ENCODE peak calls at places on chromosomes 3 and 15, in seven cellular contexts. N is HCT116, I is sigmoid colon, R is spleen, D is breast epithelium, E is transverse colon, S is K562. A is an unnamed sample.

GRCh38 chr15:65069179-65069578 is 1.4 kb upstream of the RASL12 start:
- DNase-seq in N (no peak), I (peak; percentile 94), R (no peak), D (no peak), E (peak; percentile 50), S (no peak), A (no peak)

GRCh38 chr3:76532423-76532822 is 507.5 kb upstream of the ROBO2 start:
- DNase-seq in N (no peak), I (no peak), R (no peak), D (no peak), E (no peak), S (no peak), A (no peak)

GRCh38 chr3:30544811-30545210 is 61.6 kb upstream of the TGFBR2 start:
- DNase-seq in N (no peak), I (peak; percentile 69), R (no peak), D (no peak), E (no peak), S (no peak), A (no peak)

GRCh38 chr3:50299929-50300680 is 900 bp upstream of the HYAL3 start:
- DNase-seq in N (no peak), I (peak; percentile 75), R (peak; percentile 87), D (no peak), E (no peak), S (no peak), A (no peak)

GRCh38 chr15:76863123-76863522 is 42.0 kb downstream of the SCAPER start:
- DNase-seq in N (no peak), I (no peak), R (no peak), D (no peak), E (no peak), S (no peak), A (no peak)

GRCh38 chr3:24137958-24138875 is 193.1 kb downstream of the NR1D2 start:
- DNase-seq in N (no peak), I (no peak), R (no peak), D (peak; percentile 31), E (peak; percentile 13), S (no peak), A (peak; percentile 26)

GRCh38 chr3:3615533-3615932 is 183.7 kb upstream of the LRRN1 start:
- DNase-seq in N (no peak), I (no peak), R (no peak), D (no peak), E (no peak), S (no peak), A (no peak)

GRCh38 chr15:83066034-83066760 is 855 bp downstream of the BTBD1 start:
- DNase-seq in N (no peak), I (no peak), R (no peak), D (no peak), E (peak; percentile 11), S (no peak), A (no peak)

GRCh38 chr3:122936335-122936734 is 91.2 kb downstream of the SEMA5B start:
- DNase-seq in N (no peak), I (no peak), R (peak; percentile 41), D (no peak), E (no peak), S (no peak), A (peak; percentile 27)

GRCh38 chr3:182327196-182327681 is 466.1 kb upstream of the ATP11B start:
- DNase-seq in N (no peak), I (no peak), R (no peak), D (no peak), E (no peak), S (no peak), A (no peak)

GRCh38 chr3:11514191-11514770 is 129.4 kb downstream of the VGLL4 start:
- DNase-seq in N (no peak), I (peak; percentile 62), R (no peak), D (no peak), E (no peak), S (no peak), A (no peak)

GRCh38 chr15:81279621-81280051 is 44.3 kb downstream of the STARD5 start:
- DNase-seq in N (no peak), I (no peak), R (no peak), D (no peak), E (no peak), S (no peak), A (peak; percentile 37)

GRCh38 chr3:32335365-32336122 is 56.1 kb upstream of the CMTM7 start:
- DNase-seq in N (no peak), I (no peak), R (no peak), D (no peak), E (no peak), S (no peak), A (no peak)

GRCh38 chr3:129057249-129057648 is 3.3 kb upstream of the GP9 start:
- DNase-seq in N (no peak), I (no peak), R (peak; percentile 4), D (no peak), E (no peak), S (no peak), A (no peak)

GRCh38 chr3:105359098-105359762 is 7.5 kb upstream of the ALCAM start:
- DNase-seq in N (no peak), I (no peak), R (no peak), D (no peak), E (no peak), S (no peak), A (no peak)

GRCh38 chr3:124780767-124781485 is 50.7 kb downstream of the UMPS start:
- DNase-seq in N (no peak), I (peak; percentile 91), R (peak; percentile 41), D (peak; percentile 84), E (peak; percentile 50), S (no peak), A (peak; percentile 33)

GRCh38 chr3:45118615-45119062 is 27.5 kb downstream of the CDCP1 start:
- DNase-seq in N (no peak), I (no peak), R (no peak), D (no peak), E (no peak), S (no peak), A (no peak)

GRCh38 chr15:64623347-64624024 is 151.9 kb downstream of the RBPMS2 start:
- DNase-seq in N (no peak), I (no peak), R (no peak), D (no peak), E (no peak), S (no peak), A (no peak)

GRCh38 chr3:66489577-66489976 is 11.2 kb downstream of the LRIG1 start:
- DNase-seq in N (no peak), I (no peak), R (no peak), D (no peak), E (no peak), S (no peak), A (no peak)

GRCh38 chr3:184565421-184566211 is 4.0 kb downstream of the EPHB3 start:
- DNase-seq in N (peak; percentile 60), I (no peak), R (peak; percentile 62), D (peak; percentile 93), E (peak; percentile 86), S (no peak), A (peak; percentile 91)

GRCh38 chr3:4741404-4742307 is 237.6 kb upstream of the BHLHE40 start:
- DNase-seq in N (peak; percentile 83), I (peak; percentile 83), R (no peak), D (peak; percentile 85), E (peak; percentile 52), S (peak; percentile 85), A (peak; percentile 88)

GRCh38 chr15:42080585-42081462 is 13.5 kb downstream of the PLA2G4D start:
- DNase-seq in N (no peak), I (peak; percentile 52), R (no peak), D (no peak), E (no peak), S (no peak), A (no peak)

GRCh38 chr15:75203017-75203907 is 1.6 kb downstream of the C15orf39 start:
- DNase-seq in N (no peak), I (no peak), R (no peak), D (peak; percentile 35), E (no peak), S (no peak), A (no peak)

GRCh38 chr15:75204340-75205063 is 2.8 kb downstream of the C15orf39 start:
- DNase-seq in N (peak; percentile 91), I (peak; percentile 96), R (peak; percentile 97), D (peak; percentile 92), E (peak; percentile 96), S (peak; percentile 90), A (peak; percentile 87)

GRCh38 chr15:75202251-75203016 is 752 bp downstream of the C15orf39 start:
- DNase-seq in N (no peak), I (peak; percentile 91), R (peak; percentile 97), D (peak; percentile 70), E (peak; percentile 89), S (peak; percentile 62), A (peak; percentile 73)

GRCh38 chr15:75205064-75205395 is 3.3 kb downstream of the C15orf39 start:
- DNase-seq in N (no peak), I (no peak), R (no peak), D (no peak), E (no peak), S (no peak), A (no peak)

GRCh38 chr15:75203908-75204263 is 2.2 kb downstream of the C15orf39 start:
- DNase-seq in N (no peak), I (no peak), R (no peak), D (no peak), E (no peak), S (no peak), A (no peak)
- TF ChIP-seq POLR2A in N (no peak), I (no peak), R (no peak), D (no peak), E (no peak), S (no peak), A (no peak)

GRCh38 chr3:126263539-126263938 is 83.2 kb upstream of the ALDH1L1 start:
- DNase-seq in N (no peak), I (no peak), R (no peak), D (no peak), E (no peak), S (no peak), A (no peak)
- TF ChIP-seq POLR2AphosphoS5 in N (no peak), I (no peak), R (no peak), D (no peak), E (no peak), S (no peak), A (no peak)

GRCh38 chr3:16382852-16383251 is 117.8 kb downstream of the OXNAD1 start:
- DNase-seq in N (no peak), I (no peak), R (no peak), D (no peak), E (no peak), S (no peak), A (no peak)
- H3K4me1 ChIP-seq in N (no peaks in the 10 kb centered on the region), I (no peaks in the 10 kb centered on the region), R (peaks cover 7% of the 10 kb centered on the region), D (no peaks in the 10 kb centered on the region), E (no peaks in the 10 kb centered on the region), S (no peaks in the 10 kb centered on the region), A (no peaks in the 10 kb centered on the region)

DNA sequence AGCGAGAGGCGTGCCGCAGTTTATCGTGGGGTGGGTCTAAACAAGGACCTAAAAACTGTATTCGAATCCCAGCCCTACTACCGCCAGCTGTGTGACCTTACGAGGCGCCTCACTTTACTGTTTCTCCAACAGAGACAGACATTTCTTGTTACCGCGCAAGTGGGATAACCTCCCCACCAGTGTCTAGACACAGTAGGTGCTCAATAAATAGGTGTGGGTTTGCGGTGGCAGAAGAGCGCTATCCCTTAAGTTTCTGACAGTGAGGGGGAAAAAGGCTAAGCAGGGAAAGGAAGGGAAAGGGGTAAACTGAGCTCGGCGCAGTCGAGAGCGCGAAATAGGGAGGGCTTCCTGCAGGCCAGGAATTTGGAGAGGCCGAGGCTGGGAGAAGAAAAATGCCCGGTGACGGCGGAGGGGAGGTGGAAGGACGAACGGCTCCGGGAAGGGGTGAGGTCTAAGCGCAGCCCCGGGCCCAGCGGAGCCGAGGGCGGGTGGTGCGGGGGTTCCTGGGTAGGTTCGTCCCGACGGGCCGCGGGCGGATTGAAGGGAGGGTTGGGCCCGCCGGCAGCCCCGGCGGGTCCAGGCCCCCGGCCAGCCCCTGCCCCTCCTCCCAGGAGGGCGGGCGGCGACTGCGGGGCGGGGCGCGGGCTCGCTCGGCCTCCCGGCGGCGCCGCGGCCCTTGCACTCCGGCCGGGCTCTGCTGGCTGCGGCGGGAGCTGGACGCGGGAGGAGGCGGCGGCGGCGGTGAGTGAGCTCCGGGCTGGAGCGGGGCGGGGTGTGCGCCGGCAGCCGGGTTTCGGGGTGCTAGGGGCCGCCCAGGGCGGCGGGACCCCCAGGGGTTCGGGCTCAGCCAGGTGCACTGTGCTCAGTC is at the start of gene CGNL1:
- DNase-seq in N (no peak), I (peak; percentile 67), R (no peak), D (no peak), E (peak; percentile 35), S (peak; percentile 59), A (peak; percentile 51)
- TF ChIP-seq POLR2A in N (no peak), I (no peak), R (no peak), D (no peak), E (no peak), S (no peak), A (peak; percentile 47)